ENCODE peak calls at places on chromosome 22, in nine cellular contexts. One of them, this sample, is unnamed.

GRCh38 chr22:21741790-21742189 is 6.2 kb upstream of the YPEL1 start:
- DNase-seq in transverse colon: no peak
- DNase-seq in A549: no peak
- DNase-seq in erythroblast: no peak
- DNase-seq in heart left ventricle: no peak
- DNase-seq in GM12892: no peak
- DNase-seq in adrenal gland: no peak
- DNase-seq in ovary: no peak
- DNase-seq in IMR-90: no peak
- DNase-seq in this sample: no peak

GRCh38 chr22:17891427-17892167 is 117.3 kb upstream of the BID start:
- DNase-seq in ovary: no peak
- DNase-seq in heart left ventricle: peak
- DNase-seq in erythroblast: peak
- DNase-seq in IMR-90: no peak
- DNase-seq in A549: no peak
- DNase-seq in adrenal gland: no peak
- DNase-seq in GM12892: no peak
- DNase-seq in transverse colon: peak
- DNase-seq in this sample: no peak

GRCh38 chr22:26483043-26483438 is 542 bp downstream of the HPS4 start:
- DNase-seq in A549: no peak
- DNase-seq in ovary: no peak
- DNase-seq in adrenal gland: no peak
- DNase-seq in heart left ventricle: no peak
- DNase-seq in erythroblast: no peak
- DNase-seq in transverse colon: no peak
- DNase-seq in IMR-90: no peak
- DNase-seq in GM12892: no peak
- DNase-seq in this sample: no peak

GRCh38 chr22:50298937-50299656 is 8.3 kb downstream of the PLXNB2 start:
- DNase-seq in ovary: no peak
- DNase-seq in erythroblast: no peak
- DNase-seq in GM12892: no peak
- DNase-seq in heart left ventricle: no peak
- DNase-seq in IMR-90: peak
- DNase-seq in adrenal gland: peak
- DNase-seq in transverse colon: no peak
- DNase-seq in A549: no peak
- DNase-seq in this sample: no peak

GRCh38 chr22:25623310-25623734 is 58.8 kb downstream of the GRK3 start:
- DNase-seq in GM12892: peak
- DNase-seq in adrenal gland: no peak
- DNase-seq in A549: no peak
- DNase-seq in IMR-90: no peak
- DNase-seq in heart left ventricle: no peak
- DNase-seq in ovary: no peak
- DNase-seq in erythroblast: no peak
- DNase-seq in transverse colon: no peak
- DNase-seq in this sample: no peak

GRCh38 chr22:23419151-23419550 is 160.9 kb downstream of the IGLL1 start:
- DNase-seq in adrenal gland: no peak
- DNase-seq in heart left ventricle: no peak
- DNase-seq in IMR-90: no peak
- DNase-seq in transverse colon: no peak
- DNase-seq in GM12892: no peak
- DNase-seq in erythroblast: no peak
- DNase-seq in A549: no peak
- DNase-seq in ovary: no peak
- DNase-seq in this sample: no peak

GRCh38 chr22:39244073-39244495 is 698 bp downstream of the PDGFB start:
- DNase-seq in ovary: no peak
- DNase-seq in heart left ventricle: no peak
- DNase-seq in erythroblast: no peak
- DNase-seq in IMR-90: no peak
- DNase-seq in adrenal gland: no peak
- DNase-seq in A549: peak
- DNase-seq in GM12892: no peak
- DNase-seq in transverse colon: no peak
- DNase-seq in this sample: no peak

GRCh38 chr22:32957093-32957835 is 100.9 kb downstream of the SYN3 start:
- DNase-seq in erythroblast: no peak
- DNase-seq in transverse colon: no peak
- DNase-seq in IMR-90: no peak
- DNase-seq in ovary: no peak
- DNase-seq in adrenal gland: no peak
- DNase-seq in GM12892: no peak
- DNase-seq in A549: no peak
- DNase-seq in heart left ventricle: no peak
- DNase-seq in this sample: no peak

GRCh38 chr22:44567846-44568493 is 69.9 kb upstream of the RTL6 start:
- DNase-seq in heart left ventricle: no peak
- DNase-seq in ovary: no peak
- DNase-seq in A549: peak
- DNase-seq in adrenal gland: peak
- DNase-seq in erythroblast: peak
- DNase-seq in IMR-90: peak
- DNase-seq in transverse colon: peak
- DNase-seq in GM12892: no peak
- DNase-seq in this sample: no peak

GRCh38 chr22:44080936-44081853 is 57.1 kb downstream of the PARVB start:
- DNase-seq in GM12892: peak
- DNase-seq in erythroblast: peak
- DNase-seq in IMR-90: peak
- DNase-seq in adrenal gland: peak
- DNase-seq in A549: peak
- DNase-seq in heart left ventricle: peak
- DNase-seq in ovary: peak
- DNase-seq in transverse colon: peak
- DNase-seq in this sample: peak

GRCh38 chr22:25202290-25202921 is 2.7 kb downstream of the CRYBB3 start:
- DNase-seq in GM12892: peak
- DNase-seq in transverse colon: peak
- DNase-seq in A549: peak
- DNase-seq in ovary: peak
- DNase-seq in IMR-90: peak
- DNase-seq in heart left ventricle: peak
- DNase-seq in erythroblast: peak
- DNase-seq in adrenal gland: peak
- DNase-seq in this sample: peak

GRCh38 chr22:25200967-25201366 is 1.3 kb downstream of the CRYBB3 start:
- DNase-seq in IMR-90: no peak
- DNase-seq in ovary: no peak
- DNase-seq in erythroblast: no peak
- DNase-seq in adrenal gland: no peak
- DNase-seq in transverse colon: no peak
- DNase-seq in A549: no peak
- DNase-seq in heart left ventricle: no peak
- DNase-seq in GM12892: no peak
- DNase-seq in this sample: no peak

GRCh38 chr22:19596680-19597398 is 72.6 kb upstream of the CLDN5 start:
- DNase-seq in transverse colon: no peak
- DNase-seq in erythroblast: no peak
- DNase-seq in ovary: no peak
- DNase-seq in IMR-90: no peak
- DNase-seq in adrenal gland: no peak
- DNase-seq in GM12892: no peak
- DNase-seq in heart left ventricle: no peak
- DNase-seq in A549: no peak
- DNase-seq in this sample: peak

GRCh38 chr22:19597399-19597735 is 73.2 kb upstream of the CLDN5 start:
- DNase-seq in adrenal gland: no peak
- DNase-seq in transverse colon: no peak
- DNase-seq in A549: no peak
- DNase-seq in ovary: no peak
- DNase-seq in GM12892: no peak
- DNase-seq in erythroblast: no peak
- DNase-seq in IMR-90: no peak
- DNase-seq in heart left ventricle: no peak
- DNase-seq in this sample: no peak

GRCh38 chr22:19599004-19599403 is 74.8 kb upstream of the CLDN5 start:
- DNase-seq in A549: no peak
- DNase-seq in adrenal gland: no peak
- DNase-seq in erythroblast: no peak
- DNase-seq in heart left ventricle: no peak
- DNase-seq in ovary: no peak
- DNase-seq in transverse colon: no peak
- DNase-seq in IMR-90: no peak
- DNase-seq in GM12892: no peak
- DNase-seq in this sample: no peak

GRCh38 chr22:19599626-19600243 is 75.5 kb upstream of the CLDN5 start:
- DNase-seq in ovary: no peak
- DNase-seq in transverse colon: no peak
- DNase-seq in GM12892: no peak
- DNase-seq in IMR-90: no peak
- DNase-seq in heart left ventricle: no peak
- DNase-seq in adrenal gland: no peak
- DNase-seq in erythroblast: no peak
- DNase-seq in A549: no peak
- DNase-seq in this sample: no peak

GRCh38 chr22:19598054-19598855 is 74.0 kb upstream of the CLDN5 start:
- DNase-seq in GM12892: no peak
- DNase-seq in IMR-90: no peak
- DNase-seq in ovary: no peak
- DNase-seq in erythroblast: no peak
- DNase-seq in heart left ventricle: no peak
- DNase-seq in transverse colon: no peak
- DNase-seq in A549: no peak
- DNase-seq in adrenal gland: no peak
- DNase-seq in this sample: peak
- TF ChIP-seq POLR2A in GM12892: no peak
- TF ChIP-seq POLR2A in IMR-90: no peak
- TF ChIP-seq POLR2A in ovary: no peak
- TF ChIP-seq POLR2A in erythroblast: no peak
- TF ChIP-seq POLR2A in heart left ventricle: no peak
- TF ChIP-seq POLR2A in transverse colon: no peak
- TF ChIP-seq POLR2A in A549: no peak
- TF ChIP-seq POLR2A in adrenal gland: no peak
- TF ChIP-seq POLR2A in this sample: no peak

DNA sequence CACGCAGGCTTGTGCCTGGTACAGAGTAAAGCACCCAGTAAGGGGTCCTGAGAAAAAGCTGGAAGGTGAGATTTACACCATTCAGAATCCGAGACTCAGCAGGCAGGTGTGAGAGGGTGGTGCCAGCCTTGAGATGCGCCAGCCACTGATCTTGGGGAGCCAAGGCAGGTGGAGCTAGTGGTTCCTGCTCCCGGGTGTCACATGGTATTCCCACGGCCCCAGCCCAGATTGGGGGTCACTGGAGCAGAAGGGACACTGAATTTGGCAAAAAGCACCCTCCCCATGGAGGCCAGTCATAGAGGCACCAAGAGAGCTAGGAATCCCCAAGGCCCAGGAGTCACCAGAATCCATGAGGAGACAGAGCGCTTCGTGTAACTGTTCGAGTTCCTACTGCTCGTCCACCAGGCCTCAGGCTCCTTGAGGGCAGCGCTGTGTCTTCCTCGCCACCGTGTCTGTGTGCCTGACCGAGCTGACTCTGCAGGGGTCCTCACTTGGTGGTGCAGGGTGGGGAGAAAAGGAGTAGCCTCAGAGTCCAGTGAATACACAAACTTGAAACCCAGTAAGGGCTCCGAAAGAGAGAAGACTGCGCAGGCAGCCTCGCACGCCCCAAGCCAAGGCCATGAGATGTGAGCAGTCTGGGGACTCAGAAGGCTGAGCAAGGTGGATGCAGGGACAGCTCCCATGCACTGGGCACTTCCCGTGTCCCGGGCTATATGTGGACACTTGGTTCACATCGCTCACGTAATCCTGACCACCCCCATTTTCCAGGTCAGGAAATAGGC is 28.2 kb downstream of the TOM1 start:
- DNase-seq in transverse colon: no peak
- DNase-seq in IMR-90: no peak
- DNase-seq in adrenal gland: no peak
- DNase-seq in A549: no peak
- DNase-seq in ovary: no peak
- DNase-seq in erythroblast: no peak
- DNase-seq in heart left ventricle: no peak
- DNase-seq in GM12892: no peak
- DNase-seq in this sample: no peak
- TF ChIP-seq POLR2A in transverse colon: no peak
- TF ChIP-seq POLR2A in IMR-90: no peak
- TF ChIP-seq POLR2A in adrenal gland: no peak
- TF ChIP-seq POLR2A in A549: no peak
- TF ChIP-seq POLR2A in ovary: no peak
- TF ChIP-seq POLR2A in erythroblast: no peak
- TF ChIP-seq POLR2A in heart left ventricle: no peak
- TF ChIP-seq POLR2A in GM12892: no peak
- TF ChIP-seq POLR2A in this sample: no peak

DNA sequence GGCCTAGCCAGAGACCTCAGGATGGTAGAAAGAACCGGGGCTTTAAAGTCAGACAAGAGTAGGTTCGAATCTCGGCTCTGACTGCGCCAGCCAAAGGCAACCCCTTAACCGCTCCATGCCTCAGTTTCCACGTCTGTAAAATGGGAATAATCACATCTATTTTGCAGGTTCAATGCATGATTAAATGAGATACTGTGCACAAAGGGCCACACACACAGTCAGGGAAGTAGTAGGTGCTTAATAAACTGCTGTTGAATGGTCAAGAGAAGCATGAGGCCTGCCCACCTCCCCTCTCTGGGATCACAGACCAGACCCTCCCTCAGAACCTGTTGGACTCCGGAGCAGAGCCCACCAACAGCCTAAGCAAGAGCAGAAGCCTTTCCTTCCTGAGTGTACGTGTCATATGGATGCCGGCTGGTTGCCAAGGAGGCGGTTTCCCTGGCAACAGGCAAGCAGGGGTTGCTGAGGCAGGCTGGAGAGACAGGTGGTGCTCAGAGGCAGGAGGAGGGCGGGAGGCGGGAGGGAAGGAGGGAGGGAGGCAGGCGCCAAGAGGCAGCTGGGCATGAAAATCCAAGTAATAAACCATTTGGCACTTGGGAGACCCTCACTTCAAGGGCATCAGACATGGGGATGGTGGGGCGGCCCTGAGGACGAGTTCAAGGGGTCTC is 43.9 kb downstream of the NFAM1 start:
- DNase-seq in ovary: no peak
- DNase-seq in transverse colon: no peak
- DNase-seq in heart left ventricle: no peak
- DNase-seq in IMR-90: peak
- DNase-seq in GM12892: no peak
- DNase-seq in erythroblast: no peak
- DNase-seq in A549: no peak
- DNase-seq in adrenal gland: peak
- DNase-seq in this sample: no peak
- TF ChIP-seq POLR2A in ovary: no peak
- TF ChIP-seq POLR2A in transverse colon: no peak
- TF ChIP-seq POLR2A in heart left ventricle: no peak
- TF ChIP-seq POLR2A in IMR-90: no peak
- TF ChIP-seq POLR2A in GM12892: no peak
- TF ChIP-seq POLR2A in erythroblast: no peak
- TF ChIP-seq POLR2A in A549: no peak
- TF ChIP-seq POLR2A in adrenal gland: no peak
- TF ChIP-seq POLR2A in this sample: no peak

DNA sequence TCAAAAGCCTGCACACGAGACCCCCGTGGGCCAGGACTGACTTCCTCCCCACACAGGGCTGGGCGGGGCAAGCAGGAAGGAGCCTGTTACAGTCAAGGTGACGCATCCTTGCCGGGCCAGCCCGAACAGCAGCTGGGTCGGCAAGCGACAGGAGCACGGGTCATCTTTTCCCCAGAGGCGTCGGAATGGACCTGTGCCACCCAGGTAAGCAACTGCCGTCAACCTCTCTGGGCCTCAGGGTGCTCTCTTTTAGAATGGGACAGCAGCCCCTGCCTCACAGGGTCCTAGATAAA is at the start of gene CYTH4:
- DNase-seq in GM12892: peak
- DNase-seq in erythroblast: no peak
- DNase-seq in A549: no peak
- DNase-seq in IMR-90: no peak
- DNase-seq in adrenal gland: peak
- DNase-seq in transverse colon: peak
- DNase-seq in heart left ventricle: peak
- DNase-seq in ovary: no peak
- DNase-seq in this sample: peak
- TF ChIP-seq POLR2A in GM12892: peak
- TF ChIP-seq POLR2A in erythroblast: no peak
- TF ChIP-seq POLR2A in A549: no peak
- TF ChIP-seq POLR2A in IMR-90: no peak
- TF ChIP-seq POLR2A in adrenal gland: no peak
- TF ChIP-seq POLR2A in transverse colon: peak
- TF ChIP-seq POLR2A in heart left ventricle: no peak
- TF ChIP-seq POLR2A in ovary: no peak
- TF ChIP-seq POLR2A in this sample: no peak

This sample was measured in H54.